ENCODE peak calls at places on chromosomes 5 and 9, in eight cellular contexts. Q, V, T, K, J, S, C and R are unnamed samples.

GRCh38 chr5:16713386-16713928 is 96.7 kb upstream of the RETREG1 start:
- DNase-seq in Q (no peak), V (no peak), T (peak; percentile 68), K (peak; percentile 28), J (peak; percentile 38), S (peak; percentile 46), C (no peak), R (no peak)

GRCh38 chr9:126763130-126763764 is 41.6 kb upstream of the ZBTB43 start:
- DNase-seq in Q (no peak), V (no peak), T (no peak), K (no peak), J (no peak), S (peak; percentile 18), C (no peak), R (peak; percentile 78)

GRCh38 chr5:159061834-159062530 is 37.7 kb downstream of the EBF1 start:
- DNase-seq in Q (no peak), V (no peak), T (no peak), K (no peak), J (no peak), S (no peak), C (no peak), R (no peak)

GRCh38 chr5:90017236-90017635 is 392.3 kb downstream of the CETN3 start:
- DNase-seq in Q (no peak), V (no peak), T (no peak), K (no peak), J (no peak), S (no peak), C (no peak), R (no peak)

GRCh38 chr9:77457916-77458592 is 190.1 kb downstream of the GNA14 start:
- DNase-seq in Q (no peak), V (no peak), T (peak; percentile 92), K (peak; percentile 45), J (peak; percentile 60), S (peak; percentile 77), C (peak; percentile 61), R (peak; percentile 77)

GRCh38 chr9:120845255-120845654 is 2.5 kb upstream of the PSMD5 start:
- DNase-seq in Q (no peak), V (no peak), T (no peak), K (no peak), J (peak; percentile 52), S (peak; percentile 20), C (no peak), R (peak; percentile 33)

GRCh38 chr9:74935008-74935407 is 17.7 kb downstream of the C9orf40 start:
- DNase-seq in Q (no peak), V (no peak), T (peak; percentile 43), K (no peak), J (peak; percentile 16), S (no peak), C (no peak), R (no peak)

GRCh38 chr5:160643588-160643987 is 208.4 kb downstream of the ATP10B start:
- DNase-seq in Q (no peak), V (no peak), T (no peak), K (no peak), J (no peak), S (no peak), C (no peak), R (no peak)

GRCh38 chr9:134738869-134739659 is 97.5 kb downstream of the COL5A1 start:
- DNase-seq in Q (peak; percentile 71), V (no peak), T (peak; percentile 52), K (peak; percentile 68), J (peak; percentile 49), S (peak; percentile 46), C (peak; percentile 59), R (peak; percentile 2)

GRCh38 chr9:4380406-4380805 is 80.5 kb upstream of the GLIS3 start:
- DNase-seq in Q (no peak), V (no peak), T (no peak), K (no peak), J (no peak), S (no peak), C (no peak), R (peak; percentile 17)

GRCh38 chr5:161138751-161139455 is 286.9 kb upstream of the ATP10B start:
- DNase-seq in Q (no peak), V (no peak), T (no peak), K (no peak), J (no peak), S (no peak), C (no peak), R (no peak)

GRCh38 chr9:88085481-88085880 is 52.8 kb downstream of the SPATA31C2 start:
- DNase-seq in Q (no peak), V (no peak), T (no peak), K (no peak), J (no peak), S (no peak), C (no peak), R (peak; percentile 20)

GRCh38 chr5:172482156-172483020 is 28.1 kb upstream of the SH3PXD2B start:
- DNase-seq in Q (no peak), V (no peak), T (no peak), K (no peak), J (no peak), S (no peak), C (no peak), R (peak; percentile 65)

DNA sequence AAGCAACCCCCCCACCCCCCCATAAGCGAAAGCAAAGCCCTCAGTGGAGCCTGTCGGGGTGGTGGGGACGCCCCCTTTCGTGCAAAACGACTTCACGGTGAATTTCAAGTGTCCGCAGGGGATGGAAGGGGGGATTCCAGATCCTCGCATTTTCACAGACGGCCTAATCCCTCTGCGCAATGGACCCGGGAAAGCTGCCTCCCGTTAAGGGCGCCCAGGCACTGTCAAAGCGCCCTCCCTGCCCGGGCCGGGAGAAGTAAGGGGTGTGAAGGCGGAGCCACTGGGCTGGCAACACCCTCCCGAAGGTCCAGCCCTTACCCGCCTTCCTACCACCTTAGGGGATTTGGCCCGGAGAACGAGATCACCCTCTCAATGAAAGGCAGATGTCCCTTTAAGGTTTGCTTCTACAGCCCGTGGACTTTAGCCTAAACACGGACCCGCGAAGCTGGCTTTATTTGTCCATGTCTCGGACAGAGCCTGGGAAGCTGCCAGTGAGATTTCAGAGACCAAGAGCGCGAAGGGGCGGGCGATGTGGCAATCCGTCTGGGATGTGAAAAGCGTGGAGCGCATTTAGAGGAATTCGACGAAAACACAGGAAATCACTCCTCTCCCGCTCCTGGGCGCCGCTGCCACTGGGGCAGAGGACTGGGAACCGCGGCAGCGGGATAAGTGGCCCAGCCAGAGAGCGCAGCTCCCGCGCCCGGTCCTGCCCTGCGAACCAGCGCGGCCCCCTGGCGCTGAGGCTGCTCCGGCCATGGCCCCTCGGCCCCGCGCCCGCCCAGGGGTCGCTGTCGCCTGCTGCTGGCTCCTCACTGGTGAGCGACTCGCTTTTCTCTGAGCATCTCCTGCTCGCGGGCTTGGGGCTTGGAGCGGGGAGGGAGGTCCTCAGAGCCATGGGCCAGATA is at the start of the genes ITGA1 and PELO:
- DNase-seq in Q (peak; percentile 52), V (peak; percentile 91), T (peak; percentile 84), K (peak; percentile 74), J (peak; percentile 81), S (peak; percentile 84), C (peak; percentile 77), R (peak; percentile 63)
- TF ChIP-seq CTCF in Q (no peak), V (no peak), T (peak; percentile 21), K (peak; percentile 58), J (peak; percentile 43), S (no peak), C (no peak), R (no peak)

DNA sequence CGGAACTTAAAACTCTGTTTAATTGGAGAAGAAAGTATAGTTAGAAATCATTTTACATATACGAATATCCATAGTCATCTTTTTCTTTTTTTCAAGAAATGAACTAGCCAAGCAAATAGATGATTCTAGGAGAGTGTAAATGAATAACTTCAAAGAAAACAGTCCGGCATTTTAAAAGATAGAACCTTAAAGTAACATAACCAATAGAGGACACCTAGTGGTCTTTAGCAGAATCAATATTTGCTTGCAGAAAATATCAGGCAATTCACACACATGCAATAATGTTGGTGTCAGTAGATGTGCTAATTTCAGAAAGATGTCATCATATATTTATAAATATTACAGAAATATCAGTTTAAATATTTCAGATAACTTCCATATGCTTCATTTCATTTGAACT is 57.1 kb downstream of the HCN1 start:
- DNase-seq in Q (no peak), V (no peak), T (no peak), K (no peak), J (no peak), S (peak; percentile 0), C (no peak), R (peak; percentile 0)
- TF ChIP-seq CTCF in Q (no peak), V (no peak), T (peak; percentile 23), K (peak; percentile 48), J (no peak), S (no peak), C (no peak), R (no peak)

GRCh38 chr5:142902188-142902965 is 132.2 kb downstream of the ARHGAP26 start:
- DNase-seq in Q (no peak), V (no peak), T (no peak), K (no peak), J (no peak), S (no peak), C (no peak), R (no peak)

GRCh38 chr5:142904421-142904820 is 134.2 kb downstream of the ARHGAP26 start:
- DNase-seq in Q (no peak), V (no peak), T (no peak), K (no peak), J (no peak), S (peak; percentile 68), C (peak; percentile 57), R (peak; percentile 91)

GRCh38 chr5:142897328-142897727 is 127.2 kb downstream of the ARHGAP26 start:
- DNase-seq in Q (no peak), V (no peak), T (no peak), K (no peak), J (no peak), S (no peak), C (no peak), R (no peak)

GRCh38 chr5:142901476-142902187 is 131.5 kb downstream of the ARHGAP26 start:
- DNase-seq in Q (no peak), V (no peak), T (no peak), K (no peak), J (no peak), S (no peak), C (no peak), R (no peak)

DNA sequence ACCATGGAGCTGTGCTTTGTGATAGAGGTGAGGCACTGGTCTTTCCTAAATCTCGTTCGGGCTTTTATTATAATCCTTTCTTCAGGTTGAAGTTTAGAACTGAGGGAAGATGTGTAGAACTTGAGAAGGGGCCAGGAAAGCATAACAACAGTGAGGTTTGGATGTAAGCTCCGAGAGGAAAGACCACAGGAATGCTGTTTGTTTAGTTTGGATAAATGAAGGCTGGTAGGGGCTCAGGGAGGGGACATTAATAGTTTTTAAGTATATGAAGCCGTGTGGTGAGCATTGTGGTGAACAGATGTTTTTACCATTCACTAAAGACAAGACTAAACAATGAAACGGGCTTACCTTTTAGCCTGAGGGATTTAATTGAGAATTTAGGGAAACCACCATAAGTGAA is 130.7 kb downstream of the ARHGAP26 start:
- DNase-seq in Q (no peak), V (no peak), T (peak; percentile 88), K (no peak), J (peak; percentile 97), S (peak; percentile 28), C (no peak), R (peak; percentile 37)
- TF ChIP-seq CTCF in Q (no peak), V (no peak), T (no peak), K (no peak), J (no peak), S (no peak), C (no peak), R (no peak)

GRCh38 chr9:89814340-89815040 is 209.7 kb downstream of the GADD45G start:
- DNase-seq in Q (no peak), V (no peak), T (peak; percentile 18), K (no peak), J (peak; percentile 3), S (peak; percentile 4), C (no peak), R (no peak)
- TF ChIP-seq CTCF in Q (no peak), V (no peak), T (no peak), K (no peak), J (no peak), S (no peak), C (no peak), R (no peak)